ENCODE peak calls at places on chromosomes 1 and 21, in four cellular contexts. T is lower leg skin, U is T-helper 2 cell, N is activated T-cell treated with anti-CD3 and anti-CD28 coated beads for 48 hours. I is an unnamed sample.

GRCh38 chr1:184387069-184387870 is 441 bp downstream of the C1orf21 start:
- DNase-seq in T (peak; percentile 89), U (no peak), N (peak; percentile 7), I (peak; percentile 17)

GRCh38 chr1:10950316-10951172 is 61.9 kb upstream of the TARDBP start:
- DNase-seq in T (no peak), U (no peak), N (no peak), I (no peak)

GRCh38 chr1:116708255-116708900 is 40.8 kb upstream of the IGSF3 start:
- DNase-seq in T (no peak), U (no peak), N (no peak), I (no peak)

GRCh38 chr1:147600119-147601111 is 59.1 kb downstream of the BCL9 start:
- DNase-seq in T (no peak), U (no peak), N (no peak), I (no peak)

GRCh38 chr1:218048828-218049227 is 236.3 kb upstream of the RRP15 start:
- DNase-seq in T (no peak), U (no peak), N (no peak), I (no peak)

GRCh38 chr1:118370861-118371260 is 185.8 kb upstream of the SPAG17 start:
- DNase-seq in T (no peak), U (no peak), N (no peak), I (no peak)

GRCh38 chr1:171563675-171564074 is 58.4 kb upstream of the MYOCOS start:
- DNase-seq in T (no peak), U (no peak), N (no peak), I (no peak)

GRCh38 chr1:91768786-91769697 is 116.9 kb downstream of the TGFBR3 start:
- DNase-seq in T (no peak), U (no peak), N (no peak), I (no peak)

GRCh38 chr1:94527447-94528031 is 14.0 kb downstream of the F3 start:
- DNase-seq in T (no peak), U (no peak), N (no peak), I (no peak)

GRCh38 chr1:50333595-50333974 is 89.7 kb downstream of the DMRTA2 start:
- DNase-seq in T (no peak), U (peak; percentile 21), N (peak; percentile 67), I (no peak)

GRCh38 chr1:239976130-239976968 is 115.3 kb upstream of the FMN2 start:
- DNase-seq in T (no peak), U (peak; percentile 17), N (peak; percentile 23), I (peak; percentile 31)

GRCh38 chr1:72282690-72283203 is 408 bp upstream of the NEGR1 start:
- DNase-seq in T (peak; percentile 96), U (peak; percentile 26), N (peak; percentile 67), I (peak; percentile 81)

GRCh38 chr1:229664133-229664689 is 38.2 kb downstream of the URB2 start:
- DNase-seq in T (no peak), U (peak; percentile 49), N (peak; percentile 85), I (no peak)

GRCh38 chr21:42781981-42782722 is 97.2 kb downstream of the WDR4 start:
- DNase-seq in T (no peak), U (no peak), N (no peak), I (no peak)

GRCh38 chr1:88888755-88889154 is 2.6 kb downstream of the GTF2B start:
- DNase-seq in T (no peak), U (no peak), N (no peak), I (no peak)

GRCh38 chr1:27026621-27027574 is 14.2 kb upstream of the TENT5B start:
- DNase-seq in T (peak; percentile 91), U (no peak), N (no peak), I (no peak)

GRCh38 chr21:40254540-40255455 is 387.6 kb downstream of the PCP4 start:
- DNase-seq in T (no peak), U (no peak), N (no peak), I (no peak)

GRCh38 chr1:62241357-62242131 is 46.9 kb downstream of the L1TD1 start:
- DNase-seq in T (no peak), U (no peak), N (no peak), I (no peak)

GRCh38 chr1:153661111-153661708 is 2.7 kb downstream of the SNAPIN start:
- DNase-seq in T (no peak), U (no peak), N (no peak), I (no peak)

GRCh38 chr1:235920596-235921375 is 54.1 kb upstream of the LYST start:
- DNase-seq in T (no peak), U (no peak), N (no peak), I (no peak)

GRCh38 chr1:153961421-153961820 is 1.9 kb downstream of the SLC39A1 start:
- DNase-seq in T (no peak), U (no peak), N (no peak), I (no peak)

GRCh38 chr1:156698995-156699394 is 6.4 kb downstream of the CRABP2 start:
- DNase-seq in T (no peak), U (no peak), N (no peak), I (no peak)

GRCh38 chr1:191034126-191034525 is 556.5 kb upstream of the BRINP3 start:
- DNase-seq in T (no peak), U (no peak), N (no peak), I (no peak)

I was measured in tibial nerve.